ENCODE peak calls at places on chromosomes 3 and 15, in ten cellular contexts. P is CD8-positive, alpha-beta memory T cell; H is AG08395; T is activated T-cell treated with anti-CD3 and anti-CD28 coated beads for 1 hour; Y is EH; E is A172; J is iPS DF 19.7; S is NT2/D1; O is EL; V is AG09319. C is an unnamed sample.

GRCh38 chr15:55256281-55257013 is 33.2 kb downstream of the RAB27A start:
- DNase-seq in P (no peak), H (no peak), T (no peak), Y (no peak), E (no peak), J (no peak), S (no peak), O (peak), V (no peak), C (no peak)

GRCh38 chr3:47701388-47701787 is 80.3 kb downstream of the SMARCC1 start:
- DNase-seq in P (no peak), H (no peak), T (no peak), Y (no peak), E (no peak), J (no peak), S (no peak), O (no peak), V (no peak), C (no peak)

GRCh38 chr15:35229085-35229484 is 144.0 kb upstream of the NANOGP8 start:
- DNase-seq in P (no peak), H (no peak), T (no peak), Y (no peak), E (no peak), J (no peak), S (no peak), O (no peak), V (no peak), C (no peak)

GRCh38 chr3:2783261-2783660 is 326.9 kb downstream of the IL5RA start:
- DNase-seq in P (no peak), H (no peak), T (no peak), Y (no peak), E (no peak), J (no peak), S (no peak), O (no peak), V (no peak), C (no peak)

GRCh38 chr15:49423906-49424520 is 971 bp downstream of the FGF7 start:
- DNase-seq in P (no peak), H (no peak), T (no peak), Y (no peak), E (no peak), J (no peak), S (no peak), O (no peak), V (no peak), C (no peak)

GRCh38 chr3:98039322-98040024 is 4.4 kb upstream of the GABRR3 start:
- DNase-seq in P (peak), H (peak), T (peak), Y (peak), E (peak), J (no peak), S (peak), O (peak), V (peak), C (peak)

GRCh38 chr15:61169904-61170695 is 59.0 kb downstream of the RORA start:
- DNase-seq in P (no peak), H (no peak), T (no peak), Y (no peak), E (no peak), J (no peak), S (no peak), O (no peak), V (no peak), C (no peak)

GRCh38 chr15:69553686-69554085 is 101.1 kb downstream of the RPLP1 start:
- DNase-seq in P (no peak), H (no peak), T (no peak), Y (no peak), E (no peak), J (no peak), S (no peak), O (no peak), V (no peak), C (no peak)

GRCh38 chr3:151230644-151231043 is 27.6 kb upstream of the GPR171 start:
- DNase-seq in P (no peak), H (no peak), T (no peak), Y (no peak), E (no peak), J (no peak), S (no peak), O (no peak), V (no peak), C (no peak)

GRCh38 chr3:192830279-192831110 is 87.2 kb downstream of the MB21D2 start:
- DNase-seq in P (no peak), H (no peak), T (no peak), Y (no peak), E (no peak), J (no peak), S (no peak), O (no peak), V (no peak), C (no peak)

GRCh38 chr15:38414351-38414750 is 39.6 kb upstream of the FAM98B start:
- DNase-seq in P (no peak), H (peak), T (no peak), Y (peak), E (peak), J (no peak), S (peak), O (peak), V (peak), C (peak)

GRCh38 chr3:15633766-15634588 is 32.4 kb downstream of the BTD start:
- DNase-seq in P (no peak), H (no peak), T (no peak), Y (peak), E (peak), J (no peak), S (no peak), O (peak), V (no peak), C (no peak)

GRCh38 chr3:37309945-37310665 is 135.7 kb upstream of the LRRFIP2 start:
- DNase-seq in P (no peak), H (no peak), T (no peak), Y (no peak), E (no peak), J (no peak), S (no peak), O (no peak), V (no peak), C (no peak)

GRCh38 chr3:131883086-131883485 is 151.7 kb downstream of the CPNE4 start:
- DNase-seq in P (no peak), H (no peak), T (no peak), Y (peak), E (no peak), J (no peak), S (no peak), O (peak), V (no peak), C (no peak)

GRCh38 chr15:101358895-101359294 is 63.8 kb upstream of the SNRPA1 start:
- DNase-seq in P (no peak), H (no peak), T (no peak), Y (peak), E (no peak), J (no peak), S (no peak), O (peak), V (no peak), C (no peak)

GRCh38 chr15:51318382-51319150 is 19.8 kb downstream of the CYP19A1 start:
- DNase-seq in P (no peak), H (peak), T (no peak), Y (peak), E (no peak), J (no peak), S (no peak), O (peak), V (no peak), C (no peak)

GRCh38 chr15:35289029-35289617 is 204.0 kb upstream of the NANOGP8 start:
- DNase-seq in P (no peak), H (peak), T (no peak), Y (peak), E (peak), J (peak), S (peak), O (peak), V (peak), C (no peak)

GRCh38 chr15:59904450-59904979 is 99.6 kb upstream of the FOXB1 start:
- DNase-seq in P (no peak), H (no peak), T (no peak), Y (no peak), E (no peak), J (no peak), S (no peak), O (no peak), V (no peak), C (peak)

C was measured in H1.